ENCODE peak calls at places on chromosome 6, in ten cellular contexts. U is psoas muscle, K is sigmoid colon, N is right lobe of liver, Q is breast epithelium, D is ovary, W is spleen, Y is MM.1S, H is IMR-90, Z is neural progenitor cell. I is an unnamed sample. For H3K36me3 and H3K4me1, the result is how much of the 10 kb centered on the place peaks cover.

GRCh38 chr6:26220353-26220970 is 133.2 kb downstream of the HFE start:
- DNase-seq in U (no peak), K (no peak), N (no peak), Q (no peak), D (no peak), W (no peak), Y (no peak), H (no peak), Z (no peak), I (no peak)

GRCh38 chr6:44257007-44257752 is at the start of gene SLC35B2:
- DNase-seq in U (peak), K (peak), N (peak), Q (peak), D (peak), W (peak), Y (peak), H (peak), Z (peak), I (peak)

GRCh38 chr6:169640347-169640972 is 61.4 kb downstream of the WDR27 start:
- DNase-seq in U (no peak), K (no peak), N (no peak), Q (no peak), D (no peak), W (no peak), Y (no peak), H (peak), Z (no peak), I (peak)

GRCh38 chr6:166707045-166707444 is 80.0 kb upstream of the RPS6KA2 start:
- DNase-seq in U (peak), K (no peak), N (peak), Q (no peak), D (no peak), W (peak), Y (no peak), H (peak), Z (peak), I (peak)

GRCh38 chr6:113447088-113447831 is 409.9 kb upstream of the MARCKS start:
- DNase-seq in U (no peak), K (no peak), N (no peak), Q (no peak), D (no peak), W (no peak), Y (no peak), H (peak), Z (no peak), I (no peak)

GRCh38 chr6:37314803-37315515 is 38.8 kb upstream of the RNF8 start:
- DNase-seq in U (peak), K (no peak), N (peak), Q (no peak), D (peak), W (no peak), Y (peak), H (peak), Z (peak), I (no peak)

GRCh38 chr6:30044630-30045029 is 16.4 kb upstream of the POLR1H start:
- DNase-seq in U (no peak), K (no peak), N (no peak), Q (no peak), D (no peak), W (no peak), Y (no peak), H (peak), Z (no peak), I (no peak)

GRCh38 chr6:85092224-85092623 is 327.8 kb upstream of the TBX18 start:
- DNase-seq in U (no peak), K (no peak), N (no peak), Q (no peak), D (no peak), W (no peak), Y (no peak), H (no peak), Z (no peak), I (no peak)

GRCh38 chr6:147194652-147195403 is 9.4 kb upstream of the STXBP5 start:
- DNase-seq in U (no peak), K (no peak), N (no peak), Q (no peak), D (no peak), W (no peak), Y (no peak), H (peak), Z (no peak), I (no peak)

GRCh38 chr6:21893778-21894177 is 300.2 kb downstream of the SOX4 start:
- DNase-seq in U (no peak), K (no peak), N (no peak), Q (no peak), D (no peak), W (no peak), Y (no peak), H (no peak), Z (no peak), I (no peak)

GRCh38 chr6:105995403-105995699 is 90.8 kb upstream of the PRDM1 start:
- DNase-seq in U (no peak), K (no peak), N (no peak), Q (no peak), D (no peak), W (no peak), Y (no peak), H (peak), Z (no peak), I (no peak)

GRCh38 chr6:108559884-108560462 is 744 bp upstream of the FOXO3 start:
- DNase-seq in U (peak), K (peak), N (no peak), Q (peak), D (peak), W (peak), Y (peak), H (peak), Z (peak), I (peak)

GRCh38 chr6:54112171-54112650 is 968 bp downstream of the MLIP start:
- DNase-seq in U (no peak), K (no peak), N (no peak), Q (no peak), D (no peak), W (no peak), Y (no peak), H (no peak), Z (no peak), I (no peak)

GRCh38 chr6:134358320-134358719 is 40.4 kb upstream of the SGK1 start:
- DNase-seq in U (no peak), K (no peak), N (no peak), Q (no peak), D (no peak), W (no peak), Y (no peak), H (peak), Z (no peak), I (no peak)

GRCh38 chr6:9520417-9521151 is 894.3 kb downstream of the TFAP2A start:
- DNase-seq in U (no peak), K (no peak), N (no peak), Q (no peak), D (no peak), W (no peak), Y (no peak), H (peak), Z (no peak), I (no peak)

GRCh38 chr6:11412011-11412424 is 125.5 kb upstream of the TMEM170B start:
- DNase-seq in U (no peak), K (no peak), N (no peak), Q (no peak), D (no peak), W (no peak), Y (no peak), H (peak), Z (peak), I (no peak)

GRCh38 chr6:45495404-45496084 is 117.8 kb upstream of the SUPT3H start:
- DNase-seq in U (no peak), K (no peak), N (no peak), Q (no peak), D (no peak), W (no peak), Y (no peak), H (no peak), Z (no peak), I (no peak)

GRCh38 chr6:38141716-38142115 is 322.2 kb downstream of the ZFAND3 start:
- DNase-seq in U (no peak), K (no peak), N (no peak), Q (no peak), D (no peak), W (no peak), Y (no peak), H (no peak), Z (no peak), I (no peak)

GRCh38 chr6:119720160-119720559 is 370.6 kb upstream of the MAN1A1 start:
- DNase-seq in U (no peak), K (no peak), N (no peak), Q (no peak), D (no peak), W (no peak), Y (no peak), H (peak), Z (no peak), I (no peak)

GRCh38 chr6:90494067-90494773 is 92.7 kb downstream of the MAP3K7 start:
- DNase-seq in U (no peak), K (no peak), N (no peak), Q (no peak), D (peak), W (no peak), Y (no peak), H (no peak), Z (peak), I (no peak)

GRCh38 chr6:133991096-133991593 is 38.1 kb downstream of the TBPL1 start:
- DNase-seq in U (no peak), K (no peak), N (no peak), Q (no peak), D (no peak), W (no peak), Y (no peak), H (peak), Z (no peak), I (no peak)

GRCh38 chr6:158655569-158656450 is 6.0 kb downstream of the SYTL3 start:
- DNase-seq in U (peak), K (no peak), N (no peak), Q (no peak), D (no peak), W (no peak), Y (no peak), H (peak), Z (no peak), I (peak)

GRCh38 chr6:26319405-26320128 is 45.4 kb upstream of the BTN3A2 start:
- DNase-seq in U (no peak), K (no peak), N (no peak), Q (no peak), D (no peak), W (no peak), Y (no peak), H (no peak), Z (peak), I (no peak)

GRCh38 chr6:170208171-170208601 is 82.7 kb downstream of the DLL1 start:
- DNase-seq in U (no peak), K (no peak), N (no peak), Q (peak), D (peak), W (peak), Y (no peak), H (no peak), Z (no peak), I (no peak)

GRCh38 chr6:111812080-111813038 is 60.9 kb downstream of the FYN start:
- DNase-seq in U (no peak), K (no peak), N (no peak), Q (no peak), D (no peak), W (no peak), Y (no peak), H (no peak), Z (no peak), I (no peak)

GRCh38 chr6:83403191-83403590 is 27.7 kb downstream of the ME1 start:
- DNase-seq in U (no peak), K (no peak), N (no peak), Q (no peak), D (no peak), W (no peak), Y (no peak), H (no peak), Z (no peak), I (no peak)

GRCh38 chr6:95325858-95326257 is 251.5 kb upstream of the MANEA start:
- DNase-seq in U (no peak), K (no peak), N (no peak), Q (no peak), D (no peak), W (no peak), Y (no peak), H (peak), Z (no peak), I (no peak)

GRCh38 chr6:52790841-52791240 is 12.8 kb downstream of the GSTA1 start:
- DNase-seq in U (no peak), K (no peak), N (no peak), Q (no peak), D (no peak), W (no peak), Y (no peak), H (no peak), Z (no peak), I (no peak)

GRCh38 chr6:41780623-41781301 is at the start of gene PRICKLE4:
- DNase-seq in U (peak), K (peak), N (peak), Q (no peak), D (peak), W (peak), Y (no peak), H (no peak), Z (peak), I (peak)

GRCh38 chr6:67952948-67953347 is 682.1 kb upstream of the ADGRB3 start:
- DNase-seq in U (no peak), K (no peak), N (no peak), Q (no peak), D (no peak), W (no peak), Y (no peak), H (no peak), Z (no peak), I (no peak)

GRCh38 chr6:129192458-129192989 is 309.6 kb downstream of the LAMA2 start:
- DNase-seq in U (no peak), K (no peak), N (no peak), Q (no peak), D (no peak), W (no peak), Y (no peak), H (no peak), Z (no peak), I (no peak)

GRCh38 chr6:30555428-30556005 is 772 bp downstream of the GNL1 start:
- DNase-seq in U (peak), K (peak), N (peak), Q (no peak), D (peak), W (peak), Y (no peak), H (peak), Z (peak), I (peak)

GRCh38 chr6:128491041-128491642 is 29.3 kb downstream of the PTPRK start:
- DNase-seq in U (no peak), K (no peak), N (no peak), Q (peak), D (no peak), W (no peak), Y (no peak), H (no peak), Z (peak), I (no peak)

GRCh38 chr6:97052152-97052787 is 127.7 kb downstream of the KLHL32 start:
- DNase-seq in U (no peak), K (no peak), N (no peak), Q (no peak), D (no peak), W (no peak), Y (no peak), H (no peak), Z (no peak), I (no peak)

GRCh38 chr6:149964243-149965190 is 774 bp downstream of the ULBP1 start:
- DNase-seq in U (no peak), K (no peak), N (no peak), Q (no peak), D (no peak), W (no peak), Y (no peak), H (peak), Z (peak), I (no peak)

GRCh38 chr6:113655761-113656160 is 201.4 kb upstream of the MARCKS start:
- DNase-seq in U (no peak), K (no peak), N (no peak), Q (no peak), D (no peak), W (no peak), Y (no peak), H (no peak), Z (no peak), I (no peak)

GRCh38 chr6:118171852-118172251 is 264.8 kb downstream of the SLC35F1 start:
- DNase-seq in U (no peak), K (no peak), N (no peak), Q (no peak), D (no peak), W (no peak), Y (no peak), H (no peak), Z (no peak), I (no peak)

GRCh38 chr6:137095093-137095492 is 50.3 kb upstream of the IL20RA start:
- DNase-seq in U (no peak), K (no peak), N (no peak), Q (no peak), D (no peak), W (no peak), Y (no peak), H (no peak), Z (no peak), I (no peak)

DNA sequence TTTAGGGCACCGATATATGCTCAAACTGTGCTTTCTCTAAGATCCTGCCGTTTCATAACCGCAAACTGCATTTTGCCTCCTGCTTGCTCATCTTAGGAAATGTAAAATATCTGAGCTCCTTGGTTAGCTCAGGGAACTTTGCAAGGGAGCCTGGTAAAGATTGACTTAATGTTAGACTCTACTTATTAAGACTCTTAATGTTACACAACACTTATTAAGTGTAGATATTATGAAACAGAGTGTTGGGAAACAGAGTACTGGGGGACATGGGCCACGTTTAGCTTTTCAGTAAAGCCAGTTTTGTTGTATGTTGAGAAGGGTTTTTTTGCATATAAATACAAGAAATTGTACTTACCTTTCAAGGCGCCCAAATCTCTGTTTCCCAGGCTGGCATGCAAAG is 1.9 kb downstream of the LTV1 start:
- DNase-seq in U (no peak), K (no peak), N (no peak), Q (no peak), D (no peak), W (no peak), Y (no peak), H (no peak), Z (no peak), I (no peak)
- H3K36me3 ChIP-seq in U (under half), K (under half), N (under half), Q (under half), D (under half), W (under half), Y (under half), H (under half), Z (under half), I (half or more)

GRCh38 chr6:99587792-99588191 is 18.8 kb upstream of the PRDM13 start:
- DNase-seq in U (no peak), K (no peak), N (no peak), Q (no peak), D (no peak), W (no peak), Y (no peak), H (no peak), Z (no peak), I (no peak)

GRCh38 chr6:99588618-99589289 is 17.9 kb upstream of the PRDM13 start:
- DNase-seq in U (peak), K (peak), N (peak), Q (peak), D (peak), W (peak), Y (peak), H (peak), Z (peak), I (peak)

GRCh38 chr6:99590728-99591672 is 15.6 kb upstream of the PRDM13 start:
- DNase-seq in U (no peak), K (peak), N (no peak), Q (no peak), D (no peak), W (peak), Y (no peak), H (no peak), Z (peak), I (no peak)

GRCh38 chr6:99589907-99590493 is 16.6 kb upstream of the PRDM13 start:
- DNase-seq in U (no peak), K (no peak), N (no peak), Q (no peak), D (no peak), W (no peak), Y (no peak), H (no peak), Z (no peak), I (no peak)

DNA sequence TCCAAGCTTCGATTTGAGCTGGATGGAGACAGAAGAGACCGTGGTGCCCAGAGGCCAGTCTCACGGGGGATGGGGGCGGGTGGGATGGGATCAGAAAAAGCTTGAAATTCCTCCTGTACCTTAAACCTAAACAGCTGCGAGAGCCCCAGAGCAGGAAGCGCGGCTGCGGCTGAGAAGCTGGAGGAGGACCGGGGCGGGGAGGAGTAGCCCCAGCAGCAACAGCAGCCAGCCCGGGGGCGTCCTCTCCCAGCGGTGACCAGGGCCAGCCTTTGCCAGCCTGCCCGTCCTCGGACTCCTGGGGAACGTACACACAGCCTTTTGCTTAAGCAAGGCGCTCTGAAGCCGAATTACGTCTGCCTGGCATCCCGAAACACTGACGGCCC is 17.4 kb upstream of the PRDM13 start:
- DNase-seq in U (no peak), K (peak), N (no peak), Q (no peak), D (no peak), W (peak), Y (no peak), H (no peak), Z (peak), I (no peak)
- H3K4me3 ChIP-seq in U (peak), K (peak), N (peak), Q (peak), D (peak), W (peak), Y (peak), H (peak), Z (peak), I (peak)

GRCh38 chr6:33610779-33611421 is 10.2 kb upstream of the ITPR3 start:
- DNase-seq in U (no peak), K (peak), N (no peak), Q (no peak), D (peak), W (no peak), Y (no peak), H (no peak), Z (peak), I (no peak)
- H3K4me1 ChIP-seq in U (under half), K (under half), N (under half), Q (under half), D (under half), W (under half), Y (under half), H (under half), Z (under half), I (under half)

DNA sequence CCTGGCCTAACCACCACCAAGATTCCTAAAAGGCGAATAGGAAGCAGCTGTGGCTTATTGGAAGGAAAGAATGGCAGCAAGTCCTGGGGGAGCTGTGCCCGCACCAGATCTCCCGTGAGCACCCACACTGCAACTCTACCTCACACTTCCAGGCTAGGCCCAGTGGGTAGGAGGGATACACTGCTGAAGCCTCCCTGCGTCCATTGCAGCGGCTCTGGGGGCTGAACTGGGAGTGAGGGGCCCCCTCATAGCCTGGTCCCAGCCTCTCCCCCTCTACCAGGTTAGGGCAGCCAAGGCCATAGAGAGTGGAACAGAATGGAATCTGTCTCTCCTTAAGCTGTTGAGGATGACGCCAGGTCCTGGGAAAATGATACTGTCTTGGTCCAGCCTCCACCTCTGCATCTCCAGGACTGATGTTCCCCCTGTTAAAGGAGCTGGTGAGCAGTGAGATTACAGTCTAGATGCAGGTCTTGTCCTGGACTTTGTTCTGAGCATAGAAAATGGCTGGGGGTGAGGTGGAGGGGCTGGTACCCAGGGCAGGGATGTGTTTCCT is 11.3 kb downstream of the CNPY3 start:
- DNase-seq in U (no peak), K (no peak), N (no peak), Q (no peak), D (no peak), W (no peak), Y (no peak), H (no peak), Z (no peak), I (no peak)
- H3K36me3 ChIP-seq in U (under half), K (under half), N (under half), Q (under half), D (under half), W (half or more), Y (under half), H (under half), Z (under half), I (half or more)

GRCh38 chr6:156963712-156964700 is 186.8 kb downstream of the ARID1B start:
- DNase-seq in U (peak), K (no peak), N (peak), Q (no peak), D (no peak), W (no peak), Y (peak), H (peak), Z (no peak), I (no peak)
- H3K4me3 ChIP-seq in U (peak), K (peak), N (peak), Q (peak), D (no peak), W (no peak), Y (peak), H (peak), Z (no peak), I (peak)

I was measured in lower lobe of right lung.